ENCODE peak calls at places on chromosomes 5 and 9, in five cellular contexts. C, P, Y, D and F are unnamed samples.

GRCh38 chr5:4097194-4097593 is 501.6 kb downstream of the IRX1 start:
- DNase-seq in P (no peak), Y (no peak), C (no peak), D (no peak), F (no peak)

GRCh38 chr5:59276886-59277514 is 616.5 kb downstream of the PDE4D start:
- DNase-seq in P (no peak), D (no peak), Y (no peak), C (no peak), F (no peak)

GRCh38 chr5:85049020-85049419 is 664.3 kb upstream of the EDIL3 start:
- DNase-seq in Y (no peak), C (no peak), P (no peak), D (no peak), F (no peak)

GRCh38 chr9:90991953-90992352 is 190.3 kb downstream of the SYK start:
- DNase-seq in P (no peak), Y (no peak), D (no peak), C (no peak), F (no peak)

GRCh38 chr9:115035872-115036612 is 81.9 kb downstream of the TNC start:
- DNase-seq in D (no peak), Y (no peak), P (no peak), C (no peak), F (no peak)

GRCh38 chr5:62460578-62460983 is 48.0 kb downstream of the IPO11 start:
- DNase-seq in D (no peak), C (no peak), Y (no peak), P (no peak), F (no peak)

GRCh38 chr9:31210982-31211570 is 1173.4 kb upstream of the ACO1 start:
- DNase-seq in D (peak), Y (no peak), C (no peak), P (no peak), F (no peak)

GRCh38 chr9:14021871-14022525 is 291.9 kb downstream of the NFIB start:
- DNase-seq in C (no peak), P (no peak), D (no peak), Y (no peak), F (no peak)

GRCh38 chr5:119393746-119394145 is 37.9 kb downstream of the TNFAIP8 start:
- DNase-seq in C (no peak), Y (no peak), D (no peak), P (no peak), F (no peak)

GRCh38 chr9:90684776-90685175 is 42.2 kb upstream of the DIRAS2 start:
- DNase-seq in Y (no peak), C (no peak), P (no peak), D (no peak), F (no peak)

GRCh38 chr9:73151653-73152382 is at the start of gene ANXA1:
- DNase-seq in Y (no peak), P (peak), C (peak), D (no peak), F (no peak)

GRCh38 chr9:97386733-97387503 is 25.0 kb upstream of the TDRD7 start:
- DNase-seq in D (peak), Y (peak), C (peak), P (peak), F (peak)

GRCh38 chr5:74673011-74673790 is 11.8 kb upstream of the HEXB start:
- DNase-seq in P (no peak), C (no peak), Y (no peak), D (no peak), F (no peak)

GRCh38 chr9:86707932-86708510 is 239.3 kb downstream of the GAS1 start:
- DNase-seq in C (no peak), Y (no peak), P (no peak), D (no peak), F (no peak)

GRCh38 chr5:83856898-83857297 is 136.2 kb upstream of the HAPLN1 start:
- DNase-seq in C (peak), Y (no peak), D (no peak), P (no peak), F (no peak)

GRCh38 chr9:129164246-129164930 is 13.7 kb downstream of the IER5L start:
- DNase-seq in Y (no peak), D (no peak), C (peak), P (no peak), F (no peak)

GRCh38 chr5:171310816-171311697 is 2.0 kb downstream of the TLX3 start:
- DNase-seq in D (no peak), Y (peak), C (no peak), P (no peak), F (no peak)

GRCh38 chr9:86557918-86558317 is 203.7 kb upstream of the TUT7 start:
- DNase-seq in P (no peak), D (no peak), Y (no peak), C (no peak), F (no peak)

GRCh38 chr5:170268884-170269283 is 28.7 kb downstream of the LCP2 start:
- DNase-seq in C (no peak), Y (no peak), D (no peak), P (no peak), F (no peak)

GRCh38 chr5:37840036-37840909 is at the start of gene GDNF:
- DNase-seq in C (peak), Y (peak), D (no peak), P (no peak), F (no peak)

GRCh38 chr5:137101544-137101943 is 397.6 kb downstream of the SPOCK1 start:
- DNase-seq in C (no peak), Y (no peak), P (no peak), D (no peak), F (no peak)

GRCh38 chr9:123620258-123620657 is 264.3 kb downstream of the CRB2 start:
- DNase-seq in C (no peak), D (no peak), Y (no peak), P (no peak), F (no peak)

GRCh38 chr5:36739751-36740221 is 133.4 kb downstream of the SLC1A3 start:
- DNase-seq in D (peak), P (peak), C (peak), Y (peak), F (peak)

GRCh38 chr5:122591828-122592227 is 183.1 kb upstream of the SNX2 start:
- DNase-seq in D (no peak), C (no peak), P (no peak), Y (no peak), F (no peak)

GRCh38 chr5:131545856-131546255 is 89.2 kb downstream of the RAPGEF6 start:
- DNase-seq in P (no peak), Y (no peak), D (no peak), C (no peak), F (no peak)

GRCh38 chr5:20213803-20214202 is 225.8 kb upstream of the CDH18 start:
- DNase-seq in C (no peak), D (no peak), Y (no peak), P (no peak), F (no peak)

GRCh38 chr5:93076096-93076495 is 504.9 kb downstream of the NR2F1-AS1 start:
- DNase-seq in Y (no peak), D (no peak), C (no peak), P (no peak), F (no peak)

GRCh38 chr9:125432715-125433385 is 171.2 kb downstream of the GAPVD1 start:
- DNase-seq in C (no peak), P (no peak), Y (peak), D (no peak), F (peak)

GRCh38 chr9:95065224-95065623 is 252.3 kb downstream of the FANCC start:
- DNase-seq in Y (no peak), P (no peak), D (no peak), C (no peak), F (no peak)

GRCh38 chr5:170135796-170136490 is 30.2 kb downstream of the FOXI1 start:
- DNase-seq in P (no peak), D (no peak), Y (no peak), C (no peak), F (peak)

GRCh38 chr9:69147041-69147834 is 26.8 kb upstream of the TJP2 start:
- DNase-seq in P (no peak), C (no peak), D (no peak), Y (no peak), F (no peak)

GRCh38 chr9:27181381-27181780 is 72.4 kb downstream of the TEK start:
- DNase-seq in Y (no peak), P (no peak), D (no peak), C (no peak), F (no peak)

GRCh38 chr5:67676863-67677262 is 480.3 kb upstream of the CD180 start:
- DNase-seq in D (no peak), P (no peak), C (no peak), Y (no peak), F (no peak)

GRCh38 chr5:72584466-72584865 is 77.3 kb upstream of the ZNF366 start:
- DNase-seq in C (no peak), P (no peak), D (no peak), Y (no peak), F (no peak)

GRCh38 chr5:93607367-93608258 is 24.6 kb downstream of the NR2F1 start:
- DNase-seq in D (no peak), P (no peak), Y (no peak), C (no peak), F (no peak)

GRCh38 chr9:99713838-99714306 is 107.8 kb upstream of the NR4A3 start:
- DNase-seq in D (no peak), Y (no peak), P (no peak), C (no peak), F (no peak)

GRCh38 chr9:98333703-98334582 is 78.5 kb upstream of the TBC1D2 start:
- DNase-seq in D (no peak), P (no peak), C (no peak), Y (no peak), F (peak)

GRCh38 chr9:122786338-122786737 is 2.4 kb upstream of the OR5C1 start:
- DNase-seq in C (no peak), D (no peak), Y (no peak), P (no peak), F (no peak)

GRCh38 chr5:159805021-159805420 is 111.3 kb upstream of the ADRA1B start:
- DNase-seq in P (no peak), Y (no peak), C (peak), D (no peak), F (no peak)